ENCODE peak calls at places on chromosomes 2 and 18, in five cellular contexts. A is HuH-7, N is heart right ventricle, S is mucosa of gallbladder, M is tibial artery. Z is an unnamed sample.

GRCh38 chr2:11768940-11769339 is 22.5 kb downstream of the LPIN1 start:
- DNase-seq in A (no peak), N (no peak), S (no peak), M (no peak), Z (no peak)

GRCh38 chr18:57439985-57440330 is 4.8 kb downstream of the ONECUT2 start:
- DNase-seq in A (no peak), N (no peak), S (no peak), M (no peak), Z (no peak)

GRCh38 chr18:62566199-62566598 is 43.4 kb downstream of the ZCCHC2 start:
- DNase-seq in A (peak; percentile 15), N (peak; percentile 37), S (no peak), M (no peak), Z (peak; percentile 29)

GRCh38 chr2:177733-178132 is 86.1 kb downstream of the SH3YL1 start:
- DNase-seq in A (no peak), N (no peak), S (no peak), M (no peak), Z (no peak)

GRCh38 chr2:55718165-55719008 is 24.7 kb upstream of the PNPT1 start:
- DNase-seq in A (peak; percentile 52), N (peak; percentile 54), S (peak; percentile 60), M (no peak), Z (peak; percentile 26)

GRCh38 chr2:237429761-237430160 is 15.8 kb upstream of the COL6A3 start:
- DNase-seq in A (no peak), N (no peak), S (no peak), M (no peak), Z (no peak)

GRCh38 chr2:222241054-222241453 is 57.7 kb downstream of the PAX3 start:
- DNase-seq in A (no peak), N (no peak), S (no peak), M (no peak), Z (no peak)

GRCh38 chr2:183032200-183032794 is 6.0 kb downstream of the NCKAP1 start:
- DNase-seq in A (no peak), N (no peak), S (no peak), M (no peak), Z (no peak)

GRCh38 chr2:133755515-133756311 is 187.4 kb upstream of the NCKAP5 start:
- DNase-seq in A (no peak), N (peak; percentile 32), S (no peak), M (no peak), Z (peak; percentile 35)

GRCh38 chr2:3423492-3424170 is 44.1 kb downstream of the TRAPPC12 start:
- DNase-seq in A (peak; percentile 82), N (peak; percentile 57), S (peak; percentile 63), M (peak; percentile 75), Z (peak; percentile 76)

GRCh38 chr2:75012080-75012479 is 53.6 kb downstream of the POLE4 start:
- DNase-seq in A (no peak), N (no peak), S (no peak), M (no peak), Z (no peak)

GRCh38 chr2:142218471-142218870 is 87.7 kb upstream of the LRP1B start:
- DNase-seq in A (no peak), N (no peak), S (no peak), M (no peak), Z (no peak)

GRCh38 chr2:47310801-47311560 is 92.0 kb upstream of the MSH2 start:
- DNase-seq in A (no peak), N (peak; percentile 37), S (peak; percentile 29), M (no peak), Z (no peak)

GRCh38 chr2:36701391-36701795 is 4.9 kb downstream of the VIT start:
- DNase-seq in A (no peak), N (no peak), S (no peak), M (no peak), Z (no peak)

GRCh38 chr2:233436191-233436581 is 81.9 kb downstream of the DGKD start:
- DNase-seq in A (no peak), N (no peak), S (no peak), M (peak; percentile 54), Z (no peak)

GRCh38 chr2:84991404-84992151 is 20.6 kb downstream of the KCMF1 start:
- DNase-seq in A (no peak), N (no peak), S (no peak), M (no peak), Z (no peak)

GRCh38 chr18:56089607-56090258 is 501.7 kb upstream of the TCF4 start:
- DNase-seq in A (no peak), N (no peak), S (no peak), M (no peak), Z (no peak)

GRCh38 chr18:34624551-34624950 is 85.5 kb upstream of the DTNA start:
- DNase-seq in A (no peak), N (no peak), S (no peak), M (no peak), Z (no peak)

GRCh38 chr2:27891820-27892105 is 1.2 kb downstream of the BABAM2 start:
- DNase-seq in A (no peak), N (no peak), S (no peak), M (no peak), Z (no peak)

GRCh38 chr18:72871091-72871490 is 3.3 kb upstream of the NETO1 start:
- DNase-seq in A (no peak), N (no peak), S (no peak), M (no peak), Z (no peak)

GRCh38 chr18:6578686-6579085 is 150.8 kb upstream of the ARHGAP28 start:
- DNase-seq in A (no peak), N (no peak), S (no peak), M (no peak), Z (no peak)

GRCh38 chr2:6556755-6557154 is 309.0 kb downstream of the CMPK2 start:
- DNase-seq in A (no peak), N (no peak), S (no peak), M (no peak), Z (no peak)

GRCh38 chr2:232126301-232127085 is 165.0 kb downstream of the DIS3L2 start:
- DNase-seq in A (no peak), N (no peak), S (no peak), M (no peak), Z (no peak)

GRCh38 chr18:55453186-55453585 is 134.8 kb downstream of the TCF4 start:
- DNase-seq in A (no peak), N (no peak), S (no peak), M (no peak), Z (no peak)

GRCh38 chr2:211879323-211879722 is 659.3 kb downstream of the ERBB4 start:
- DNase-seq in A (no peak), N (no peak), S (no peak), M (no peak), Z (no peak)

GRCh38 chr2:114316532-114317300 is 125.7 kb upstream of the DPP10 start:
- DNase-seq in A (no peak), N (no peak), S (no peak), M (no peak), Z (no peak)

GRCh38 chr2:132646805-132647115 is 23.2 kb downstream of the LYPD1 start:
- DNase-seq in A (no peak), N (no peak), S (no peak), M (no peak), Z (no peak)

GRCh38 chr2:108623616-108624015 is 89.3 kb downstream of the LIMS1 start:
- DNase-seq in A (no peak), N (no peak), S (no peak), M (no peak), Z (no peak)

GRCh38 chr2:124025896-124026295 is 809 bp downstream of the CNTNAP5 start:
- DNase-seq in A (no peak), N (no peak), S (no peak), M (no peak), Z (no peak)

GRCh38 chr18:58947136-58947732 is 82.6 kb downstream of the ZNF532 start:
- DNase-seq in A (no peak), N (no peak), S (no peak), M (no peak), Z (no peak)

GRCh38 chr2:41922177-41922576 is 125.6 kb upstream of the PKDCC start:
- DNase-seq in A (no peak), N (no peak), S (peak; percentile 72), M (no peak), Z (no peak)

Z was measured in tibial nerve.